ENCODE peak calls at places on chromosomes 3 and 15, in nine cellular contexts. F is pulmonary artery endothelial cell, V is NCI-H2081 treated with DMSO at 0.1 percent for 48 hours, N is mucosa of gallbladder, E is activated gamma-delta T cell, G is left kidney, W is nephron progenitor cell, R is DMS 273 treated with DMSO at 0.1 percent for 48 hours, T is substantia nigra. Z is an unnamed sample.

GRCh38 chr3:141231923-141232861 is 567 bp downstream of the PXYLP1 start:
- DNase-seq in F (no peak), T (peak; percentile 56), R (no peak), W (peak; percentile 67), E (peak; percentile 27), V (no peak), G (peak; percentile 82), N (peak; percentile 16), Z (peak; percentile 46)

GRCh38 chr15:67865331-67865730 is 25.5 kb upstream of the RNU6-1 start:
- DNase-seq in W (no peak), F (no peak), T (no peak), V (no peak), G (no peak), E (no peak), R (no peak), N (no peak), Z (peak; percentile 65)

GRCh38 chr15:44145495-44145894 is 49.6 kb downstream of the FRMD5 start:
- DNase-seq in F (no peak), W (no peak), V (no peak), T (no peak), G (no peak), E (no peak), N (no peak), R (no peak), Z (no peak)

GRCh38 chr3:13886593-13887129 is 6.8 kb upstream of the WNT7A start:
- DNase-seq in W (no peak), R (no peak), G (no peak), F (no peak), E (no peak), V (no peak), T (no peak), N (peak; percentile 6), Z (no peak)

GRCh38 chr15:93302080-93302765 is 213.2 kb upstream of the RGMA start:
- DNase-seq in R (no peak), W (no peak), V (no peak), G (no peak), T (peak; percentile 63), E (no peak), F (no peak), N (no peak), Z (no peak)

GRCh38 chr3:187740446-187741399 is 4.5 kb downstream of the BCL6 start:
- DNase-seq in E (peak; percentile 36), R (peak; percentile 28), V (no peak), G (peak; percentile 86), N (peak; percentile 66), W (peak; percentile 86), T (peak; percentile 77), F (no peak), Z (peak; percentile 87)

GRCh38 chr3:57670543-57670942 is 22.3 kb downstream of the DENND6A start:
- DNase-seq in G (no peak), V (no peak), T (no peak), W (no peak), E (no peak), N (no peak), R (no peak), F (no peak), Z (no peak)

GRCh38 chr15:48702569-48703239 is 57.2 kb upstream of the FBN1 start:
- DNase-seq in W (no peak), E (no peak), T (no peak), N (no peak), F (no peak), R (no peak), G (no peak), V (no peak), Z (peak; percentile 61)

GRCh38 chr3:49712166-49712565 is 7.3 kb downstream of the AMIGO3 start:
- DNase-seq in R (no peak), F (no peak), W (no peak), N (no peak), T (no peak), E (no peak), V (no peak), G (no peak), Z (no peak)

GRCh38 chr3:198080521-198081384 is 120.7 kb downstream of the LMLN start:
- DNase-seq in V (no peak), F (peak; percentile 11), W (peak; percentile 91), R (peak; percentile 63), T (peak; percentile 43), G (peak; percentile 94), N (peak; percentile 67), E (peak; percentile 58), Z (peak; percentile 90)

Z was measured in adipocyte.